ENCODE peak calls at places on chromosomes 5 and 9, in nine cellular contexts. One of them, this sample, is unnamed.

GRCh38 chr5:35956429-35956828 is 18.0 kb upstream of the CAPSL start:
- DNase-seq in stimulated activated naive CD8-positive, alpha-beta T cell treated with anti-CD3 and anti-CD28 coated beads, Interleukin-15, amount 100 ng/mL, for 72 hours: no peak
- DNase-seq in DMS53: no peak
- DNase-seq in T47D: no peak
- DNase-seq in stimulated activated CD4-positive, alpha-beta T cell treated with anti-CD3 and anti-CD28 coated beads, Interleukin-12 subunit alpha, Interleukin-12 subunit beta, amount 100 ng/mL, for 4 hours: no peak
- DNase-seq in ELR: peak; percentile 24
- DNase-seq in GM13977: no peak
- DNase-seq in keratinocyte: no peak
- DNase-seq in cerebellar cortex: no peak
- DNase-seq in this sample: no peak

GRCh38 chr9:129834489-129835127 is 467 bp downstream of the C9orf78 start:
- DNase-seq in T47D: no peak
- DNase-seq in stimulated activated naive CD8-positive, alpha-beta T cell treated with anti-CD3 and anti-CD28 coated beads, Interleukin-15, amount 100 ng/mL, for 72 hours: peak; percentile 28
- DNase-seq in DMS53: peak; percentile 58
- DNase-seq in stimulated activated CD4-positive, alpha-beta T cell treated with anti-CD3 and anti-CD28 coated beads, Interleukin-12 subunit alpha, Interleukin-12 subunit beta, amount 100 ng/mL, for 4 hours: no peak
- DNase-seq in keratinocyte: no peak
- DNase-seq in GM13977: no peak
- DNase-seq in cerebellar cortex: no peak
- DNase-seq in ELR: peak; percentile 17
- DNase-seq in this sample: peak; percentile 37

GRCh38 chr9:125272697-125273096 is 11.1 kb downstream of the GAPVD1 start:
- DNase-seq in keratinocyte: no peak
- DNase-seq in GM13977: no peak
- DNase-seq in DMS53: peak; percentile 29
- DNase-seq in cerebellar cortex: no peak
- DNase-seq in ELR: no peak
- DNase-seq in stimulated activated naive CD8-positive, alpha-beta T cell treated with anti-CD3 and anti-CD28 coated beads, Interleukin-15, amount 100 ng/mL, for 72 hours: no peak
- DNase-seq in stimulated activated CD4-positive, alpha-beta T cell treated with anti-CD3 and anti-CD28 coated beads, Interleukin-12 subunit alpha, Interleukin-12 subunit beta, amount 100 ng/mL, for 4 hours: no peak
- DNase-seq in T47D: peak; percentile 91
- DNase-seq in this sample: no peak

GRCh38 chr9:94801242-94801641 is 74.7 kb downstream of the AOPEP start:
- DNase-seq in keratinocyte: no peak
- DNase-seq in GM13977: no peak
- DNase-seq in T47D: no peak
- DNase-seq in cerebellar cortex: no peak
- DNase-seq in ELR: peak; percentile 25
- DNase-seq in stimulated activated naive CD8-positive, alpha-beta T cell treated with anti-CD3 and anti-CD28 coated beads, Interleukin-15, amount 100 ng/mL, for 72 hours: no peak
- DNase-seq in stimulated activated CD4-positive, alpha-beta T cell treated with anti-CD3 and anti-CD28 coated beads, Interleukin-12 subunit alpha, Interleukin-12 subunit beta, amount 100 ng/mL, for 4 hours: no peak
- DNase-seq in DMS53: no peak
- DNase-seq in this sample: no peak

GRCh38 chr9:92637331-92637730 is 32.6 kb downstream of the IPPK start:
- DNase-seq in keratinocyte: no peak
- DNase-seq in DMS53: no peak
- DNase-seq in GM13977: no peak
- DNase-seq in stimulated activated CD4-positive, alpha-beta T cell treated with anti-CD3 and anti-CD28 coated beads, Interleukin-12 subunit alpha, Interleukin-12 subunit beta, amount 100 ng/mL, for 4 hours: no peak
- DNase-seq in T47D: no peak
- DNase-seq in stimulated activated naive CD8-positive, alpha-beta T cell treated with anti-CD3 and anti-CD28 coated beads, Interleukin-15, amount 100 ng/mL, for 72 hours: no peak
- DNase-seq in ELR: no peak
- DNase-seq in cerebellar cortex: no peak
- DNase-seq in this sample: no peak

GRCh38 chr5:72661405-72661804 is 154.2 kb upstream of the ZNF366 start:
- DNase-seq in stimulated activated CD4-positive, alpha-beta T cell treated with anti-CD3 and anti-CD28 coated beads, Interleukin-12 subunit alpha, Interleukin-12 subunit beta, amount 100 ng/mL, for 4 hours: no peak
- DNase-seq in stimulated activated naive CD8-positive, alpha-beta T cell treated with anti-CD3 and anti-CD28 coated beads, Interleukin-15, amount 100 ng/mL, for 72 hours: no peak
- DNase-seq in GM13977: no peak
- DNase-seq in keratinocyte: no peak
- DNase-seq in ELR: peak; percentile 61
- DNase-seq in T47D: no peak
- DNase-seq in DMS53: peak; percentile 30
- DNase-seq in cerebellar cortex: no peak
- DNase-seq in this sample: no peak

GRCh38 chr9:106921341-106921899 is 58.5 kb downstream of the ZNF462 start:
- DNase-seq in GM13977: no peak
- DNase-seq in cerebellar cortex: peak; percentile 33
- DNase-seq in T47D: no peak
- DNase-seq in keratinocyte: no peak
- DNase-seq in stimulated activated naive CD8-positive, alpha-beta T cell treated with anti-CD3 and anti-CD28 coated beads, Interleukin-15, amount 100 ng/mL, for 72 hours: no peak
- DNase-seq in stimulated activated CD4-positive, alpha-beta T cell treated with anti-CD3 and anti-CD28 coated beads, Interleukin-12 subunit alpha, Interleukin-12 subunit beta, amount 100 ng/mL, for 4 hours: no peak
- DNase-seq in DMS53: peak; percentile 73
- DNase-seq in ELR: no peak
- DNase-seq in this sample: no peak

GRCh38 chr9:69542942-69543704 is 129.0 kb downstream of the APBA1 start:
- DNase-seq in stimulated activated CD4-positive, alpha-beta T cell treated with anti-CD3 and anti-CD28 coated beads, Interleukin-12 subunit alpha, Interleukin-12 subunit beta, amount 100 ng/mL, for 4 hours: no peak
- DNase-seq in GM13977: no peak
- DNase-seq in stimulated activated naive CD8-positive, alpha-beta T cell treated with anti-CD3 and anti-CD28 coated beads, Interleukin-15, amount 100 ng/mL, for 72 hours: no peak
- DNase-seq in T47D: no peak
- DNase-seq in DMS53: peak; percentile 4
- DNase-seq in ELR: no peak
- DNase-seq in keratinocyte: no peak
- DNase-seq in cerebellar cortex: peak; percentile 34
- DNase-seq in this sample: no peak

GRCh38 chr5:35046754-35047153 is 995 bp downstream of the AGXT2 start:
- DNase-seq in stimulated activated naive CD8-positive, alpha-beta T cell treated with anti-CD3 and anti-CD28 coated beads, Interleukin-15, amount 100 ng/mL, for 72 hours: no peak
- DNase-seq in GM13977: no peak
- DNase-seq in T47D: no peak
- DNase-seq in DMS53: no peak
- DNase-seq in keratinocyte: no peak
- DNase-seq in stimulated activated CD4-positive, alpha-beta T cell treated with anti-CD3 and anti-CD28 coated beads, Interleukin-12 subunit alpha, Interleukin-12 subunit beta, amount 100 ng/mL, for 4 hours: no peak
- DNase-seq in ELR: peak; percentile 99
- DNase-seq in cerebellar cortex: no peak
- DNase-seq in this sample: no peak

GRCh38 chr9:38090170-38090569 is 21.1 kb upstream of the SHB start:
- DNase-seq in cerebellar cortex: no peak
- DNase-seq in ELR: no peak
- DNase-seq in T47D: no peak
- DNase-seq in stimulated activated CD4-positive, alpha-beta T cell treated with anti-CD3 and anti-CD28 coated beads, Interleukin-12 subunit alpha, Interleukin-12 subunit beta, amount 100 ng/mL, for 4 hours: no peak
- DNase-seq in GM13977: no peak
- DNase-seq in stimulated activated naive CD8-positive, alpha-beta T cell treated with anti-CD3 and anti-CD28 coated beads, Interleukin-15, amount 100 ng/mL, for 72 hours: no peak
- DNase-seq in DMS53: no peak
- DNase-seq in keratinocyte: no peak
- DNase-seq in this sample: no peak

GRCh38 chr5:103424453-103425205 is 138.0 kb downstream of the NUDT12 start:
- DNase-seq in T47D: no peak
- DNase-seq in stimulated activated naive CD8-positive, alpha-beta T cell treated with anti-CD3 and anti-CD28 coated beads, Interleukin-15, amount 100 ng/mL, for 72 hours: no peak
- DNase-seq in cerebellar cortex: no peak
- DNase-seq in GM13977: no peak
- DNase-seq in DMS53: no peak
- DNase-seq in ELR: peak; percentile 90
- DNase-seq in keratinocyte: no peak
- DNase-seq in stimulated activated CD4-positive, alpha-beta T cell treated with anti-CD3 and anti-CD28 coated beads, Interleukin-12 subunit alpha, Interleukin-12 subunit beta, amount 100 ng/mL, for 4 hours: no peak
- DNase-seq in this sample: no peak

GRCh38 chr9:4464911-4465513 is 25.3 kb upstream of the SLC1A1 start:
- DNase-seq in stimulated activated CD4-positive, alpha-beta T cell treated with anti-CD3 and anti-CD28 coated beads, Interleukin-12 subunit alpha, Interleukin-12 subunit beta, amount 100 ng/mL, for 4 hours: no peak
- DNase-seq in GM13977: peak; percentile 74
- DNase-seq in keratinocyte: no peak
- DNase-seq in stimulated activated naive CD8-positive, alpha-beta T cell treated with anti-CD3 and anti-CD28 coated beads, Interleukin-15, amount 100 ng/mL, for 72 hours: no peak
- DNase-seq in T47D: no peak
- DNase-seq in cerebellar cortex: no peak
- DNase-seq in ELR: no peak
- DNase-seq in DMS53: no peak
- DNase-seq in this sample: no peak

GRCh38 chr5:169422087-169422486 is 121.1 kb upstream of the SLIT3 start:
- DNase-seq in GM13977: no peak
- DNase-seq in DMS53: no peak
- DNase-seq in ELR: no peak
- DNase-seq in cerebellar cortex: no peak
- DNase-seq in stimulated activated CD4-positive, alpha-beta T cell treated with anti-CD3 and anti-CD28 coated beads, Interleukin-12 subunit alpha, Interleukin-12 subunit beta, amount 100 ng/mL, for 4 hours: no peak
- DNase-seq in T47D: no peak
- DNase-seq in keratinocyte: no peak
- DNase-seq in stimulated activated naive CD8-positive, alpha-beta T cell treated with anti-CD3 and anti-CD28 coated beads, Interleukin-15, amount 100 ng/mL, for 72 hours: no peak
- DNase-seq in this sample: no peak

GRCh38 chr5:37665272-37665671 is 174.6 kb downstream of the GDNF start:
- DNase-seq in T47D: no peak
- DNase-seq in stimulated activated naive CD8-positive, alpha-beta T cell treated with anti-CD3 and anti-CD28 coated beads, Interleukin-15, amount 100 ng/mL, for 72 hours: no peak
- DNase-seq in ELR: no peak
- DNase-seq in stimulated activated CD4-positive, alpha-beta T cell treated with anti-CD3 and anti-CD28 coated beads, Interleukin-12 subunit alpha, Interleukin-12 subunit beta, amount 100 ng/mL, for 4 hours: no peak
- DNase-seq in cerebellar cortex: no peak
- DNase-seq in DMS53: peak; percentile 86
- DNase-seq in keratinocyte: no peak
- DNase-seq in GM13977: no peak
- DNase-seq in this sample: no peak

This sample was measured in activated T-helper 2 cell treated with anti-CD3 and anti-CD28 coated beads, Interferon-gamma antibody, Interleukin-2, Interleukin-4, amounts not matched to agents 10 μg/mL and 5 μg/mL and 100 μg/mL, durations not matched to agents 14 hours and 24 hours and 36 hours.